ENCODE peak calls at places on chromosomes 6 and 20, in five cellular contexts. H, K, P, Q and E are unnamed samples.

GRCh38 chr6:145629478-145629877 is 105.8 kb downstream of the EPM2A start:
- DNase-seq in H (no peak), K (no peak), P (no peak), Q (no peak), E (no peak)

GRCh38 chr6:35085359-35086281 is 55.5 kb downstream of the TCP11 start:
- DNase-seq in H (no peak), K (no peak), P (no peak), Q (no peak), E (no peak)

GRCh38 chr6:123808556-123808955 is 4.9 kb downstream of the NKAIN2 start:
- DNase-seq in K (no peak), P (no peak), H (no peak), Q (no peak), E (no peak)

GRCh38 chr6:41284726-41285125 is 1.8 kb downstream of the TREM1 start:
- DNase-seq in K (peak), Q (peak), H (no peak), P (peak), E (no peak)

GRCh38 chr20:22333885-22334545 is 250.4 kb downstream of the FOXA2 start:
- DNase-seq in P (peak), Q (peak), K (peak), H (no peak), E (no peak)

GRCh38 chr20:47272893-47273590 is 83.5 kb downstream of the ZMYND8 start:
- DNase-seq in P (peak), H (no peak), Q (no peak), K (peak), E (no peak)

GRCh38 chr6:110387986-110388385 is 27.4 kb downstream of the DDO start:
- DNase-seq in P (no peak), Q (no peak), H (no peak), K (no peak), E (no peak)

GRCh38 chr20:34175072-34175471 is 63.0 kb upstream of the EIF2S2 start:
- DNase-seq in H (no peak), P (no peak), K (no peak), Q (no peak), E (no peak)

GRCh38 chr6:40722553-40723258 is 135.5 kb upstream of the LRFN2 start:
- DNase-seq in K (no peak), H (no peak), Q (no peak), P (peak), E (no peak)

GRCh38 chr6:30725713-30726505 is 5.8 kb downstream of the TUBB start:
- DNase-seq in P (peak), K (no peak), H (no peak), Q (no peak), E (no peak)

GRCh38 chr6:95581073-95581472 is 3.7 kb downstream of the MANEA start:
- DNase-seq in K (no peak), P (peak), Q (no peak), H (no peak), E (no peak)

GRCh38 chr6:62775427-62776022 is 435.7 kb upstream of the FKBP1C start:
- DNase-seq in K (no peak), Q (no peak), H (no peak), P (peak), E (no peak)

GRCh38 chr6:51016489-51016888 is 197.8 kb downstream of the TFAP2B start:
- DNase-seq in P (no peak), Q (no peak), H (no peak), K (no peak), E (no peak)

GRCh38 chr6:6730831-6731230 is 142.3 kb downstream of the LY86 start:
- DNase-seq in H (no peak), K (peak), P (peak), Q (no peak), E (no peak)

GRCh38 chr6:27188206-27188884 is 59.2 kb upstream of the PRSS16 start:
- DNase-seq in H (no peak), P (peak), Q (peak), K (peak), E (no peak)

GRCh38 chr20:13402171-13402760 is 181.2 kb downstream of the ISM1 start:
- DNase-seq in K (no peak), P (no peak), Q (no peak), H (no peak), E (no peak)

GRCh38 chr6:123520208-123520607 is 116.5 kb downstream of the TRDN start:
- DNase-seq in Q (no peak), H (no peak), K (no peak), P (no peak), E (no peak)

GRCh38 chr6:112416885-112417284 is 69.8 kb downstream of the RFPL4B start:
- DNase-seq in K (no peak), P (peak), H (no peak), Q (no peak), E (no peak)

GRCh38 chr20:53168491-53168890 is 196.3 kb downstream of the TSHZ2 start:
- DNase-seq in K (no peak), H (no peak), Q (no peak), P (no peak), E (no peak)

GRCh38 chr20:63829943-63830820 is 882 bp downstream of the ZBTB46 start:
- DNase-seq in K (no peak), H (no peak), P (no peak), Q (no peak), E (no peak)

GRCh38 chr6:21891065-21891464 is 297.5 kb downstream of the SOX4 start:
- DNase-seq in H (no peak), P (no peak), Q (no peak), K (no peak), E (no peak)

GRCh38 chr6:111263837-111264236 is 176.5 kb downstream of the SLC16A10 start:
- DNase-seq in K (peak), Q (no peak), H (no peak), P (peak), E (no peak)

GRCh38 chr6:147930743-147931142 is 411.9 kb upstream of the SASH1 start:
- DNase-seq in H (no peak), Q (no peak), P (no peak), K (no peak), E (no peak)

GRCh38 chr6:148709577-148709976 is 37.3 kb upstream of the UST start:
- DNase-seq in H (no peak), K (no peak), P (peak), Q (no peak), E (no peak)

GRCh38 chr6:127570739-127571389 is 6.1 kb upstream of the C6orf58 start:
- DNase-seq in K (no peak), Q (no peak), H (no peak), P (no peak), E (no peak)

GRCh38 chr6:167116838-167117228 is 6.1 kb upstream of the CCR6 start:
- DNase-seq in H (no peak), P (no peak), Q (no peak), K (no peak), E (no peak)

GRCh38 chr20:49694450-49695071 is 19.1 kb downstream of the B4GALT5 start:
- DNase-seq in Q (no peak), H (no peak), K (no peak), P (no peak), E (no peak)

GRCh38 chr20:43994486-43995100 is 79.9 kb downstream of the TOX2 start:
- DNase-seq in H (no peak), K (no peak), Q (no peak), P (peak), E (no peak)

GRCh38 chr6:16760536-16761468 is at the start of gene ATXN1:
- DNase-seq in K (peak), P (peak), Q (peak), H (peak), E (no peak)

GRCh38 chr6:89797317-89797716 is 22.3 kb downstream of the MDN1 start:
- DNase-seq in Q (no peak), K (no peak), P (peak), H (no peak), E (no peak)

GRCh38 chr20:63775096-63775978 is 35.8 kb downstream of the SLC2A4RG start:
- DNase-seq in H (no peak), K (peak), Q (no peak), P (peak), E (no peak)

GRCh38 chr20:50629675-50630055 is 61.7 kb downstream of the RIPOR3 start:
- DNase-seq in H (no peak), K (no peak), P (no peak), Q (no peak), E (no peak)

GRCh38 chr20:63047946-63048345 is 41.2 kb upstream of the BHLHE23 start:
- DNase-seq in H (no peak), K (no peak), P (no peak), Q (no peak), E (no peak)

GRCh38 chr20:34525709-34526416 is 9.6 kb downstream of the DYNLRB1 start:
- DNase-seq in Q (peak), K (peak), P (peak), H (no peak), E (no peak)

GRCh38 chr6:107550241-107550840 is 60.4 kb downstream of the SOBP start:
- DNase-seq in H (no peak), Q (no peak), P (no peak), K (no peak), E (no peak)

GRCh38 chr6:135183532-135184440 is 2.7 kb downstream of the MYB start:
- DNase-seq in H (peak), P (peak), K (no peak), Q (peak), E (peak)

GRCh38 chr6:166297606-166298005 is 10.6 kb downstream of the PRR18 start:
- DNase-seq in P (no peak), H (no peak), Q (no peak), K (no peak), E (no peak)

GRCh38 chr20:24708411-24709295 is 239.2 kb downstream of the SYNDIG1 start:
- DNase-seq in K (no peak), P (no peak), Q (no peak), H (no peak), E (no peak)

GRCh38 chr20:967796-968742 is 34.0 kb downstream of the RSPO4 start:
- DNase-seq in H (no peak), P (peak), Q (no peak), K (no peak), E (no peak)